ENCODE peak calls at places on chromosomes 4 and X, in seven cellular contexts. E is esophagus squamous epithelium, L is transverse colon, F is HepG2, J is heart left ventricle, D is adrenal gland, W is breast epithelium. P is an unnamed sample. For H3K4me1, the result is how much of the 10 kb centered on the place peaks cover.

GRCh38 chr4:69718376-69719293 is 41.8 kb downstream of the SULT1B1 start:
- DNase-seq in E (no peak), L (no peak), F (no peak), J (no peak), D (no peak), W (no peak), P (no peak)

GRCh38 chrX:111041018-111041462 is 55.0 kb upstream of the PAK3 start:
- DNase-seq in E (no peak), L (no peak), F (peak), J (no peak), D (no peak), W (no peak), P (no peak)

GRCh38 chrX:40581333-40581910 is 652 bp downstream of the ATP6AP2 start:
- DNase-seq in E (no peak), L (no peak), F (no peak), J (no peak), D (no peak), W (no peak), P (no peak)

GRCh38 chrX:78105944-78106650 is 2.0 kb downstream of the PGK1 start:
- DNase-seq in E (no peak), L (no peak), F (no peak), J (no peak), D (no peak), W (no peak), P (no peak)

GRCh38 chrX:111071542-111072277 is 24.3 kb upstream of the PAK3 start:
- DNase-seq in E (no peak), L (no peak), F (no peak), J (no peak), D (no peak), W (no peak), P (no peak)

GRCh38 chrX:20729421-20729820 is 462.7 kb upstream of the RPS6KA3 start:
- DNase-seq in E (no peak), L (no peak), F (no peak), J (no peak), D (no peak), W (no peak), P (no peak)

GRCh38 chrX:94961730-94962129 is 1287.7 kb downstream of the FAM133A start:
- DNase-seq in E (no peak), L (no peak), F (no peak), J (no peak), D (no peak), W (no peak), P (no peak)

GRCh38 chr4:105451346-105451745 is 22.5 kb downstream of the PPA2 start:
- DNase-seq in E (no peak), L (no peak), F (no peak), J (no peak), D (no peak), W (no peak), P (no peak)

GRCh38 chrX:81957900-81958545 is 756.1 kb downstream of the SH3BGRL start:
- DNase-seq in E (no peak), L (no peak), F (no peak), J (no peak), D (no peak), W (no peak), P (no peak)

GRCh38 chr4:76989391-76990061 is 40.0 kb downstream of the SEPTIN11 start:
- DNase-seq in E (no peak), L (peak), F (no peak), J (no peak), D (no peak), W (no peak), P (no peak)

GRCh38 chrX:9668537-9668936 is 97.1 kb downstream of the GPR143 start:
- DNase-seq in E (no peak), L (no peak), F (no peak), J (no peak), D (no peak), W (no peak), P (no peak)
- H3K27ac ChIP-seq in E (no peak), L (no peak), F (no peak), J (no peak), D (no peak), W (no peak), P (no peak)

DNA sequence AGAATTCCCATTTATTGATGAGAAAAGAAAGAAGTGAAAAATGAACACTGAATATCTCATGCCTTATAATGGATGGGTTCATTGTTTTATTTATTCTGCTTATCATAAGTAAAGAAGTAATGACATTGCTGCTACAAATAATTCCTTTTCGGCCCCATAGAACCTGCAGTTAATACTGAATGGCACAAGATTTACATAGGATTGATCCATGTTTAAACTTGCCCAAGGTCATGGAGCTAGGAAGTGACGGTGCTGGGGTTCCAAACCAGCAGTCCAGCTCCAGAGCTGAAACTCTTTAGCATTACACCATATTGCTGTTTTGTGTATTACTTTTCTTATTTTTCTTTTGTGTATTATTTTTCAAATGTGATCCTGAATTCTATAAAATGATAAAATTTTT is 30.2 kb upstream of the PRSS48 start:
- DNase-seq in E (no peak), L (no peak), F (peak), J (no peak), D (no peak), W (no peak), P (no peak)
- H3K4me1 ChIP-seq in E (under half), L (under half), F (half or more), J (under half), D (under half), W (under half), P (under half)

DNA sequence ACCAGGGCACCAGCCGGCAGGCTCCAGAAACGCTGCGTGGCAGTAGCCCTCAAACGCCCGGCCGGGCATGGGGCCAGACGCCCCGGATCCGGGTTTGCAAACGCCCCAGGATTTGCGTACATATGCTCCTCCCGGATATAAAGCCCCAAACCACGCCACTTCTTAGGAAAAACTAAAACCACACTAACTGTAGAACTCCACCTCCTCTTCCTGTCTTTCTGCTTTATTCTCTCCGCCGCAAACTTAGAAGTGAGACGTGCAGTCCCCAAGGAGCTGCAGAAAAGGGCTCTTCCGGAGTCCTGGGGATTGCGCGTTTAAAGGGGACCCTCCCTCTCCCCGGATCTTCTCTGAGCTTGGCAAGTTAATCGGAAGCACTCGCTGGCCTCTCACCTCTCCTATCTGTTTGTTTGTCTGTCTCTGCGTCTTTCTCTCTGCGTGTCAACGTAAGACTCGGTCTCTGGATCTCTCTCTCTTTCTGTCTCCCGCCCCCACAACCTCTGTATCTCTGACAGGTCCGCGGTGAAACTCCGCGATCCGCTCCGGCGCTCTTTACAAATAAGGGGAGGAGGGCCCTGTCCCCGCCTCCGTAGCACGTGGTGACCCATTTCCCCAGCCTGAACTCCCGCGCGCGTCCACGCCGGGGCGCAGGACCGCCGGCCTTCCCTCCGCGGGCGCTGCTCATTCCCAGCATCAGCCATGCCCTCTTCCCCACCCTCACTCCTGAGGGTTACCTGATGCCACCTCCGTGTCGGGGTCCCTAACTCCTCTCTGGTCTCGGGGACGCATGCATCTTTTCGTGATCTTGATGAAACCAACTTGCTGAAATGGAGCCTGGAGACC is at the start of gene SLC39A8:
- DNase-seq in E (peak), L (peak), F (peak), J (peak), D (peak), W (peak), P (peak)
- TF ChIP-seq POLR2A in E (peak), L (peak), F (no peak), J (no peak), D (peak), W (peak), P (peak)

DNA sequence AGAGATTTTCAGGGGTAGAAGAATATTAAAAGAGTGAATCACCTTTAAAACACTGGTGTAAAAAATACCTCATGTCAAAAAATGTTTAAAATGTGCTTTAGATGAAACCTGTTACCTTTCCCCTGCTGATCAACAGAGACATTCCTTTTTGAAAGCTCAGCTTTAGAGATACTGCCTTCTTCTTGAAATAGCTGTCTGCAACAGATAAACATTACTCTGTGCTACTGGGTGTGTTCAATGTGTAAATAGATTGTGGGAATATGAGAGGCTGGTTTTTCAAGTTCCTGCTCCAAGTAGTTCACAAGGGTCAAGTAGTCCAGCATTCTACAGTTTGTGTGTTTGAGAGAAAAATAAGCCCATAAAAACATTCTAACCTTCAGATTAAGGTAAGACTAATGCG is at the start of gene SYTL5:
- DNase-seq in E (no peak), L (no peak), F (no peak), J (no peak), D (no peak), W (no peak), P (no peak)
- H3K27ac ChIP-seq in E (peak), L (peak), F (no peak), J (no peak), D (no peak), W (peak), P (no peak)

DNA sequence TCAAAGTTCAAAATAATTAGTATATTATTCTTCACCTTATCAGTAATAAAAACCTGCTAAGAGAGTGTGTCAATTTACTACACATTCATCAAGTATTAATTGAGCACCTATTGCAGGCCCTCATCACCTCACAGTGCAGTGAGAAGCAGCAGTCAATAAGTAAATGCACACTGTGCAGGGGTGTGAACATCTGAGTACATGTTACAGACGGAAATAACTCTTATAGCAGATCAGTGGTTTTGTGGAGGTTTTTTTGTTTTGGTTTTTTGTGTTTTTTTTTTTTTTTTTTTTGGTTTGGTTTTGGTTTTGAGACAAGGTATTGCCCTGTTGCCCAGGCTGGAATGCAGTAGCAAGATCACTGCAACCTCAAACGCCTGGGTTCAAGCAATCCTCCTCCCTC is 20.3 kb downstream of the KLF3 start:
- DNase-seq in E (no peak), L (no peak), F (no peak), J (no peak), D (no peak), W (no peak), P (no peak)
- H3K4me1 ChIP-seq in E (half or more), L (half or more), F (under half), J (half or more), D (half or more), W (under half), P (half or more)

GRCh38 chr4:82421796-82422560 is 8.3 kb downstream of the HNRNPDL start:
- DNase-seq in E (no peak), L (no peak), F (no peak), J (no peak), D (no peak), W (no peak), P (no peak)

GRCh38 chr4:82422616-82423015 is 7.6 kb downstream of the HNRNPDL start:
- DNase-seq in E (no peak), L (no peak), F (no peak), J (no peak), D (no peak), W (no peak), P (no peak)

GRCh38 chr4:82425478-82425877 is 4.8 kb downstream of the HNRNPDL start:
- DNase-seq in E (no peak), L (no peak), F (no peak), J (no peak), D (no peak), W (no peak), P (no peak)

GRCh38 chr4:82419451-82419850 is 10.8 kb downstream of the HNRNPDL start:
- DNase-seq in E (no peak), L (no peak), F (no peak), J (no peak), D (no peak), W (no peak), P (no peak)

DNA sequence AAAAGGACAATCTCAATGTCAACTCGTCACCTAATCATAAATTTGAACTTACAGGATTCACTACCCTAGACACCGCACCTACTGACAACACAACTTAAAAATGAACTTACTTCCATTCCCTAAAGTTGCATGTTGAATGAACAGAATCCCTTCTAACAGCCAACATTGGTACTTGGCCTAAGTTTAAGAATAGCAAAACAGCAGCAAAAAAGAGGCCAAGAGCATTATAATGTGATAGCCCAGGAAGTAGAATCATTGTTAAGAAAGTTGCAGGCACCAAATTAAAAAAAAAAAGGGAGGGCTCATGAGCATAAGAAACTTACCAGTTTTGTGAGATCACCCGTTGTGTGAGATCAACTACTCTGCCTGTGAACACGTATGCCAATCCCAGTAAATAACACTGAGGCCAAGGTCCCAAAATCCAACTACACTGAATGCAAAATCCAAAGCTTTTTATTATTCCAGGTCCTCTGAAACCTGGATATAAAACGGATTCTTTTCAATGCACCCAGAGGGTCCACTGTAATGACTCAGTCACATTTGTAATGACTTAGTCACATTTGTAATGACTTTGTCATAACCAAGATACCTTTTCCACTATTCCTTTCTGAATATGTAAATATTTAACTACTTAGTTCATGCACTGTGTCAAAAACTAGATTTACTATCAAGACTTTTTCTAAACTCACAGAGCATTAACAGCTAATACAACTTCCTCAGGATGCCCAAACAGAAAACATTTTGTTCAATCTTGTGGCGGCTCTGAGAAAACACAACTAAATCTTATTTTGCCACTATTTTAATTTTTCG is 6.8 kb downstream of the HNRNPDL start:
- DNase-seq in E (no peak), L (no peak), F (no peak), J (no peak), D (no peak), W (no peak), P (no peak)
- TF ChIP-seq POLR2A in E (no peak), L (peak), F (peak), J (no peak), D (no peak), W (no peak), P (no peak)

DNA sequence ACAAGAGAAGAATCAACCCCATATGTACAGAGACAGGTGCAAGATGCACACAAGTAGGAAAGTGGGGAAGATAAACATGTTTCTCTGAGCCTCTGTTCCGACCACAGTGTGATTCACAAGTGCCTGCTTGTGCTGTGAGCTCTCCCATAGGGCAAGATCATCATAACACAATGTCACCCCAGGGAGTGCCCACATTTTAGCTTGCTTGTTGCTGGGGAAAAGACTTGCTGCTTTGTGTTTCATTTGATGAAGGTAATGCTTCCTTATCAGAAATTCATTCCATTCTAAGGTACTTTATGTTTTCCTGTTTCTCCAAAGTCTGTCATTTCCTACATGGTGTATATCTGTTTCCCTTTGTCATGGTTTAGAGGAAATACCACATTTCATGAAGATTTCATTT is 304.5 kb upstream of the DIPK2B start:
- DNase-seq in E (no peak), L (no peak), F (no peak), J (no peak), D (no peak), W (no peak), P (no peak)
- H3K27ac ChIP-seq in E (no peak), L (no peak), F (no peak), J (no peak), D (no peak), W (peak), P (peak)

GRCh38 chr4:176778491-176778890 is 14.2 kb downstream of the VEGFC start:
- DNase-seq in E (no peak), L (no peak), F (no peak), J (no peak), D (no peak), W (no peak), P (no peak)

GRCh38 chr4:176779421-176779820 is 13.3 kb downstream of the VEGFC start:
- DNase-seq in E (no peak), L (no peak), F (no peak), J (no peak), D (no peak), W (no peak), P (no peak)

GRCh38 chr4:176775326-176775725 is 17.4 kb downstream of the VEGFC start:
- DNase-seq in E (no peak), L (no peak), F (no peak), J (no peak), D (no peak), W (no peak), P (no peak)

GRCh38 chr4:176780995-176781738 is 11.6 kb downstream of the VEGFC start:
- DNase-seq in E (no peak), L (no peak), F (no peak), J (no peak), D (no peak), W (no peak), P (no peak)

GRCh38 chr4:176778063-176778462 is 14.7 kb downstream of the VEGFC start:
- DNase-seq in E (no peak), L (no peak), F (no peak), J (no peak), D (no peak), W (no peak), P (no peak)
- H3K4me1 ChIP-seq in E (under half), L (under half), F (under half), J (under half), D (under half), W (under half), P (under half)